ENCODE peak calls at places on chromosomes 6 and 20, in seven cellular contexts. K is stomach; H is cardiac muscle cell; J is GM23248; X is lung; A is IMR-90; B is CD8-positive, alpha-beta T cell. T is an unnamed sample.

GRCh38 chr20:10316582-10316981 is 98.0 kb downstream of the SNAP25 start:
- DNase-seq in K (no peak), H (no peak), J (no peak), X (no peak), A (no peak), B (no peak), T (peak; percentile 7)

GRCh38 chr20:56859751-56860366 is 230.8 kb downstream of the TFAP2C start:
- DNase-seq in K (no peak), H (no peak), J (no peak), X (no peak), A (no peak), B (no peak), T (no peak)

GRCh38 chr6:155880905-155881304 is 425.3 kb upstream of the NOX3 start:
- DNase-seq in K (no peak), H (no peak), J (peak; percentile 54), X (no peak), A (peak; percentile 47), B (no peak), T (no peak)

GRCh38 chr6:160523223-160523622 is 140.9 kb downstream of the LPA start:
- DNase-seq in K (no peak), H (no peak), J (no peak), X (no peak), A (no peak), B (no peak), T (no peak)

GRCh38 chr20:19934792-19935491 is 82.2 kb upstream of the NAA20 start:
- DNase-seq in K (peak; percentile 42), H (no peak), J (no peak), X (peak; percentile 71), A (no peak), B (no peak), T (no peak)

GRCh38 chr6:34275128-34275804 is 26.5 kb upstream of the SMIM29 start:
- DNase-seq in K (no peak), H (no peak), J (no peak), X (no peak), A (no peak), B (no peak), T (peak; percentile 18)

GRCh38 chr6:117018771-117019170 is 141.7 kb downstream of the RFX6 start:
- DNase-seq in K (no peak), H (no peak), J (peak; percentile 9), X (no peak), A (no peak), B (no peak), T (no peak)

GRCh38 chr6:135586844-135587243 is 89.3 kb upstream of the AHI1 start:
- DNase-seq in K (no peak), H (no peak), J (no peak), X (peak; percentile 66), A (peak; percentile 47), B (no peak), T (no peak)

GRCh38 chr20:9835302-9835701 is 3.6 kb downstream of the PAK5 start:
- DNase-seq in K (no peak), H (no peak), J (no peak), X (no peak), A (no peak), B (no peak), T (no peak)

GRCh38 chr6:35146453-35146852 is 5.3 kb upstream of the TCP11 start:
- DNase-seq in K (peak; percentile 73), H (peak; percentile 83), J (peak; percentile 70), X (peak; percentile 44), A (peak; percentile 55), B (no peak), T (no peak)

GRCh38 chr20:25399038-25399430 is 8.4 kb upstream of the ABHD12 start:
- DNase-seq in K (peak; percentile 45), H (peak; percentile 76), J (peak; percentile 82), X (peak; percentile 31), A (peak; percentile 83), B (no peak), T (peak; percentile 34)

GRCh38 chr6:29456971-29457370 is at the start of the genes OR11A1 and OR2H1:
- DNase-seq in K (no peak), H (no peak), J (no peak), X (no peak), A (no peak), B (no peak), T (no peak)

GRCh38 chr6:33677153-33677660 is 34.3 kb downstream of the UQCC2 start:
- DNase-seq in K (no peak), H (no peak), J (peak; percentile 72), X (no peak), A (peak; percentile 37), B (no peak), T (no peak)

GRCh38 chr20:14935285-14935684 is 597.9 kb upstream of the FLRT3 start:
- DNase-seq in K (no peak), H (no peak), J (no peak), X (no peak), A (no peak), B (no peak), T (no peak)

GRCh38 chr6:166565084-166565651 is 21.3 kb downstream of the RAMACL start:
- DNase-seq in K (no peak), H (peak; percentile 10), J (no peak), X (no peak), A (no peak), B (no peak), T (no peak)

GRCh38 chr6:119347466-119348307 is 1.9 kb downstream of the MAN1A1 start:
- DNase-seq in K (peak; percentile 52), H (no peak), J (peak; percentile 61), X (peak; percentile 60), A (peak; percentile 23), B (no peak), T (peak; percentile 85)

GRCh38 chr6:66328181-66328580 is 621.2 kb upstream of the EYS start:
- DNase-seq in K (no peak), H (no peak), J (no peak), X (no peak), A (no peak), B (no peak), T (no peak)

GRCh38 chr6:133865680-133866079 is 23.2 kb upstream of the TCF21 start:
- DNase-seq in K (no peak), H (no peak), J (no peak), X (no peak), A (no peak), B (no peak), T (no peak)

DNA sequence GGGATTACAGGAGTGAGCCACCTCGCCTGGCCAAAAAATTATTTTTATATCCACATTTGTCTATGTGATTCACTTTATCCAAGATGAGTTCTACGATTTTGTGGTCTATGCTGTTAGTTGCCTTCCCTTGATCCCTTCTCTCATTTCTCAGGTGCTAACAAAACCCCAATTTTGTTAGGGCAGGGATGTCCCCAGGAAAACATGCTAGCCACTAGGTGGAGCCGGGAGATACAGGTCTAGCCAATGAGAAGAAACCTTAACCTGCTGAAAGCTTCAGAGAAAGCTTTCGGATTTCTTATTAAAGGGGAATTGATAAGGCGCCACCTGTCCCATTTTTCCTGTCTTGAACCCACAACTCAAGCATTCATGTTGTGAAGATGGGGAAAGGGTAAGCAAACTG is 167.4 kb upstream of the OLIG3 start:
- DNase-seq in K (no peak), H (no peak), J (peak; percentile 52), X (no peak), A (peak; percentile 26), B (no peak), T (peak; percentile 23)
- H3K4me1 ChIP-seq in K (peaks cover 5% of the 10 kb centered on the region), H (peaks cover 5% of the 10 kb centered on the region), J (no peaks in the 10 kb centered on the region), X (no peaks in the 10 kb centered on the region), A (no peaks in the 10 kb centered on the region), B (no peaks in the 10 kb centered on the region), T (no peaks in the 10 kb centered on the region)

DNA sequence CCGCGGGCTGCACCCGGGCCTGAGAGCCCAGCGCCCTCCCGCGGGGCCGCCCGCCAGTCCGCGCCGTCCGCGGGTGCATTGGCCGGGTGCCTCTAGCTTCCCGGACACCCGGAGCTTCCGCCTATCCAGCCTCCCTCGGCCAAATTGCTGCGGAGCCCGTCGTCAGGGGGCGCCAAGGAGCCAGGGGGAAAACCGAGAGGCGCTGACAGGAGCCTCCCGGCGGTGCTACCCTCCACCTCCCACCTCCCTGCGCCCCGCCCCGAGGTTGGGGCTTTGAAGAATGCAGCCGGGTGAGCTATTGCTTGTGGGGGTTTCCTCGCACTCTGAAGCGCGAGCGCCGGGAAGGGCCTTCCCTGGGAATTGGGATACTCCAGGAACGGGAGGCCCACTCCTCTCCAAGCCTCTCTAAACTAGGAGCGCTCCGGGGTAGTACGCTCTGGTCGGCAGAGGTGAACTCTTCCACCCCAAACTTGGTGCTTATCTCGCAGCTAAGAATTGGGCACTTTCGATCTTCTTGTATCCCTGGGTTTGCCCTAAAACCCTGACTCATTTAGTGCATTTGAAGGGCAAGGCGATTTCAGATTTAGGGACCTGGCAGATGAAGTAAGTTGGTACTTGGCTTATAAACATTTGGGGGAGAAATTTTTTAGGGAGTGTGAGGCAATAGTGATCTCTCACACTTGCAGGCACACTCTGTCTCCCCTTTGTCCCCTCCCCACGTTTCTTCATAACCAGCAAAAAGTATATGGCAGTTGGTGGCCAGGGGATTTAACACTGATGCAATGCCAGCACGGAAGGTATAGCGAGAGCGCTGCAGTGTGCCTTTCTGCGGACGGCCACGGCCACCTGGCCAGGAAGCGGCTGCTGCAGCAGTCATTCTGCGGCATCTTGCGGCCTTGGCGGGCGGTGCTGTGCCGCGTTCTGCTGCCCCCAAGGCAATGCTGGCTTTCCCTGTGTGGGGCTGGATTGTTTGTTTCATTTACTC is 556 bp downstream of the BEND6 start:
- DNase-seq in K (peak; percentile 71), H (peak; percentile 78), J (peak; percentile 94), X (peak; percentile 79), A (peak; percentile 91), B (no peak), T (peak; percentile 87)
- H3K4me3 ChIP-seq in K (peak overlapping the region; percentile 73), H (peak overlapping the region; percentile 40), J (peak overlapping the region; percentile 79), X (peak overlapping the region; percentile 57), A (peak overlapping the region; percentile 88), B (peak overlapping the region; percentile 4), T (peak overlapping the region; percentile 69)

GRCh38 chr6:87340230-87340629 is 4.4 kb upstream of the C6orf163 start:
- DNase-seq in K (no peak), H (no peak), J (no peak), X (no peak), A (no peak), B (no peak), T (no peak)
- H3K4me1 ChIP-seq in K (no peaks in the 10 kb centered on the region), H (peaks cover 34% of the 10 kb centered on the region), J (peaks cover 2% of the 10 kb centered on the region), X (peaks cover 1% of the 10 kb centered on the region), A (no peaks in the 10 kb centered on the region), B (no peaks in the 10 kb centered on the region), T (peaks cover 8% of the 10 kb centered on the region)

GRCh38 chr20:31715766-31716165 is 6.9 kb downstream of the BCL2L1 start:
- DNase-seq in K (no peak), H (no peak), J (no peak), X (no peak), A (no peak), B (no peak), T (no peak)

GRCh38 chr20:31716818-31717477 is 5.7 kb downstream of the BCL2L1 start:
- DNase-seq in K (no peak), H (no peak), J (no peak), X (no peak), A (no peak), B (no peak), T (no peak)

GRCh38 chr20:31718952-31719643 is 3.6 kb downstream of the BCL2L1 start:
- DNase-seq in K (peak; percentile 43), H (no peak), J (no peak), X (peak; percentile 44), A (no peak), B (no peak), T (peak; percentile 28)

GRCh38 chr20:31716351-31716750 is 6.3 kb downstream of the BCL2L1 start:
- DNase-seq in K (no peak), H (no peak), J (no peak), X (no peak), A (no peak), B (no peak), T (no peak)

DNA sequence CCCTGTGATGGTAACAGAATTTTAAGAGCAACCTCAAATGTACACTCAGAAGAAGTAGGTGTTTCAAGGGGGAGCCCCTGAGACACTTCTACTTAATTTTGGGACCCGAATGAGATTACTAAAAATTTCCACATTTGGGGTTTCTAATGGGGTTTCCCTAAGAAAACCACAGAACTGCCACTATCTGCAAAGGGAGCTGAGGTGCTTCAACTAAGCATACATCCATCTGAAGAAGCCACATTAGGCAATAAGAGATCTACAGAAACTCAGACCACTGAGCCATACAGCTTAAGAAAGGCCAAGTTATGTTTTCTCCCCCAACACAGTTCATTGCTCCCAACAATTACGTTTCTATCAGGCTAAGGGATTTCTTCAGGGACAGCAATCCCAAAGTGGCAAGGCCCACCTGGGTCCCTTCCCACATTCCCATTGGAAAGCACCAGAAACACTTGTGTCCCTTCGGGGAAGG is 5.2 kb downstream of the BCL2L1 start:
- DNase-seq in K (no peak), H (no peak), J (no peak), X (no peak), A (no peak), B (no peak), T (no peak)
- H3K4me3 ChIP-seq in K (peak overlapping the region; percentile 73), H (no peak overlapping the region), J (peak overlapping the region; percentile 18), X (peak overlapping the region; percentile 19), A (no peak overlapping the region), B (no peak overlapping the region), T (peak overlapping the region; percentile 88)

T was measured in K562.